ENCODE peak calls at places on chromosomes 11 and 22, in five cellular contexts. One of them, this sample, is unnamed.

GRCh38 chr11:117983163-117983475 is 3.1 kb upstream of the IL10RA start:
- DNase-seq in mesenchymal stem cell: no peak
- DNase-seq in H9: peak
- DNase-seq in neuronal stem cell: no peak
- DNase-seq in trophoblast cell: no peak
- DNase-seq in this sample: no peak

GRCh38 chr11:118135051-118135795 is 17.4 kb downstream of the SCN4B start:
- DNase-seq in mesenchymal stem cell: no peak
- DNase-seq in H9: no peak
- DNase-seq in neuronal stem cell: no peak
- DNase-seq in trophoblast cell: no peak
- DNase-seq in this sample: no peak

GRCh38 chr11:70885721-70886305 is 366.6 kb downstream of the SHANK2 start:
- DNase-seq in mesenchymal stem cell: peak
- DNase-seq in H9: no peak
- DNase-seq in neuronal stem cell: no peak
- DNase-seq in trophoblast cell: no peak
- DNase-seq in this sample: no peak

GRCh38 chr22:33639588-33640254 is 280.6 kb downstream of the LARGE1 start:
- DNase-seq in mesenchymal stem cell: no peak
- DNase-seq in H9: no peak
- DNase-seq in neuronal stem cell: no peak
- DNase-seq in trophoblast cell: no peak
- DNase-seq in this sample: no peak

GRCh38 chr11:94769897-94770296 is 1.7 kb downstream of the AMOTL1 start:
- DNase-seq in mesenchymal stem cell: no peak
- DNase-seq in H9: no peak
- DNase-seq in neuronal stem cell: no peak
- DNase-seq in trophoblast cell: no peak
- DNase-seq in this sample: no peak

GRCh38 chr11:109729761-109730160 is 307.8 kb downstream of the C11orf87 start:
- DNase-seq in mesenchymal stem cell: no peak
- DNase-seq in H9: no peak
- DNase-seq in neuronal stem cell: no peak
- DNase-seq in trophoblast cell: no peak
- DNase-seq in this sample: no peak

GRCh38 chr11:36214484-36214883 is 74.7 kb downstream of the COMMD9 start:
- DNase-seq in mesenchymal stem cell: no peak
- DNase-seq in H9: no peak
- DNase-seq in neuronal stem cell: no peak
- DNase-seq in trophoblast cell: peak
- DNase-seq in this sample: no peak

GRCh38 chr11:13826505-13827278 is 135.8 kb upstream of the SPON1 start:
- DNase-seq in mesenchymal stem cell: no peak
- DNase-seq in H9: no peak
- DNase-seq in neuronal stem cell: no peak
- DNase-seq in trophoblast cell: no peak
- DNase-seq in this sample: no peak

GRCh38 chr11:120857508-120857907 is 166.4 kb upstream of the TBCEL start:
- DNase-seq in mesenchymal stem cell: no peak
- DNase-seq in H9: no peak
- DNase-seq in neuronal stem cell: no peak
- DNase-seq in trophoblast cell: no peak
- DNase-seq in this sample: no peak

GRCh38 chr11:926341-926916 is 759 bp downstream of the AP2A2 start:
- DNase-seq in mesenchymal stem cell: peak
- DNase-seq in H9: no peak
- DNase-seq in neuronal stem cell: no peak
- DNase-seq in trophoblast cell: peak
- DNase-seq in this sample: no peak

GRCh38 chr11:119023741-119024140 is 5.2 kb downstream of the TRAPPC4 start:
- DNase-seq in mesenchymal stem cell: peak
- DNase-seq in H9: no peak
- DNase-seq in neuronal stem cell: no peak
- DNase-seq in trophoblast cell: no peak
- DNase-seq in this sample: no peak

GRCh38 chr22:39502109-39502788 is at the start of gene MIEF1:
- DNase-seq in mesenchymal stem cell: peak
- DNase-seq in H9: peak
- DNase-seq in neuronal stem cell: peak
- DNase-seq in trophoblast cell: peak
- DNase-seq in this sample: peak

GRCh38 chr11:104443387-104443786 is 279.4 kb upstream of the PDGFD start:
- DNase-seq in mesenchymal stem cell: no peak
- DNase-seq in H9: no peak
- DNase-seq in neuronal stem cell: no peak
- DNase-seq in trophoblast cell: no peak
- DNase-seq in this sample: no peak

GRCh38 chr22:28869736-28870135 is 13.6 kb upstream of the ZNRF3 start:
- DNase-seq in mesenchymal stem cell: no peak
- DNase-seq in H9: no peak
- DNase-seq in neuronal stem cell: no peak
- DNase-seq in trophoblast cell: no peak
- DNase-seq in this sample: no peak

GRCh38 chr22:35477911-35478582 is 62.6 kb upstream of the RASD2 start:
- DNase-seq in mesenchymal stem cell: peak
- DNase-seq in H9: peak
- DNase-seq in neuronal stem cell: no peak
- DNase-seq in trophoblast cell: peak
- DNase-seq in this sample: no peak

GRCh38 chr22:48658246-48658645 is 1169.4 kb downstream of the BRD1 start:
- DNase-seq in mesenchymal stem cell: no peak
- DNase-seq in H9: no peak
- DNase-seq in neuronal stem cell: no peak
- DNase-seq in trophoblast cell: no peak
- DNase-seq in this sample: no peak

GRCh38 chr11:61555051-61555969 is 25.6 kb downstream of the SYT7 start:
- DNase-seq in mesenchymal stem cell: peak
- DNase-seq in H9: peak
- DNase-seq in neuronal stem cell: peak
- DNase-seq in trophoblast cell: peak
- DNase-seq in this sample: peak

GRCh38 chr11:66495401-66495844 is 15.0 kb upstream of the BBS1 start:
- DNase-seq in mesenchymal stem cell: no peak
- DNase-seq in H9: peak
- DNase-seq in neuronal stem cell: no peak
- DNase-seq in trophoblast cell: peak
- DNase-seq in this sample: no peak

GRCh38 chr11:28243057-28243456 is 134.9 kb downstream of the METTL15 start:
- DNase-seq in mesenchymal stem cell: no peak
- DNase-seq in H9: no peak
- DNase-seq in neuronal stem cell: no peak
- DNase-seq in trophoblast cell: no peak
- DNase-seq in this sample: no peak

GRCh38 chr11:25453471-25453870 is 878.5 kb upstream of the ANO3 start:
- DNase-seq in mesenchymal stem cell: no peak
- DNase-seq in H9: no peak
- DNase-seq in neuronal stem cell: no peak
- DNase-seq in trophoblast cell: no peak
- DNase-seq in this sample: no peak

GRCh38 chr11:68579455-68579854 is 104.9 kb upstream of the GAL start:
- DNase-seq in mesenchymal stem cell: no peak
- DNase-seq in H9: no peak
- DNase-seq in neuronal stem cell: no peak
- DNase-seq in trophoblast cell: no peak
- DNase-seq in this sample: no peak

GRCh38 chr11:68569357-68569756 is 108.8 kb downstream of the PPP6R3 start:
- DNase-seq in mesenchymal stem cell: no peak
- DNase-seq in H9: no peak
- DNase-seq in neuronal stem cell: no peak
- DNase-seq in trophoblast cell: no peak
- DNase-seq in this sample: no peak

GRCh38 chr11:68574308-68574707 is 110.0 kb upstream of the GAL start:
- DNase-seq in mesenchymal stem cell: no peak
- DNase-seq in H9: no peak
- DNase-seq in neuronal stem cell: no peak
- DNase-seq in trophoblast cell: peak
- DNase-seq in this sample: no peak

DNA sequence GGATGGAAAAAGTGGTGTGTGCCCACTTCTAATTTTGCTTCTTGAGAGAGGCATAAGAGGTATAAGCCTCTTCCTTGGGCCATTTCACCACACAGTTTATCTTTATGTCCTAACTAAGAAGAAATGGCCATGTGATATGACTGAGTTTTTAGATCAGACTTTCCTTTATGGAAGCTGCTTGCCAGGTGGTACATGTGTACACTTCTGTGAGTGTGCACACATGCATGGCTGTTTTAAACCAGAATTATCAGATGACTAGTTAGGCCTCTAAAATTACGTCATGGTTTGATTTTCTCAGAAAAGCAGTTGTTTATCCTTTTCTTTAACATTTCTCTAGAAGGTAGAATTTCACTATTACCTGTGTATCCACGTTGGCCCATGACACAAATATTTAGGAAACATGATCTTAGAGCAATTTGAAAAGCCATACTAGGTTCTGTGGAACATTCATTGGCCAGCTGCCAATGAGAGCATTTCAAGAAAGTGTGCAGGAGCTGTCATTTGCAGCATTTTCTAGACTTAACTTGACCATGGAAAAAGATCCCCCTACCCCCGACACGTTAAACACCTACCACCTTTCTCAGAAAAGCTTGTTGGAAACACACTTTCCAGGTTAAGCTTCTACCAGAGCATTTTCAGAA is 109.2 kb upstream of the GAL start:
- DNase-seq in mesenchymal stem cell: peak
- DNase-seq in H9: no peak
- DNase-seq in neuronal stem cell: no peak
- DNase-seq in trophoblast cell: no peak
- DNase-seq in this sample: no peak
- H2BK12ac ChIP-seq in mesenchymal stem cell: no peak
- H2BK12ac ChIP-seq in H9: no peak
- H2BK12ac ChIP-seq in neuronal stem cell: no peak
- H2BK12ac ChIP-seq in trophoblast cell: no peak
- H2BK12ac ChIP-seq in this sample: no peak

GRCh38 chr11:19988598-19988997 is 171.7 kb downstream of the DBX1 start:
- DNase-seq in mesenchymal stem cell: peak
- DNase-seq in H9: peak
- DNase-seq in neuronal stem cell: no peak
- DNase-seq in trophoblast cell: peak
- DNase-seq in this sample: peak
- H2AK5ac ChIP-seq in mesenchymal stem cell: no peak
- H2AK5ac ChIP-seq in H9: no peak
- H2AK5ac ChIP-seq in neuronal stem cell: no peak
- H2AK5ac ChIP-seq in trophoblast cell: no peak
- H2AK5ac ChIP-seq in this sample: no peak

DNA sequence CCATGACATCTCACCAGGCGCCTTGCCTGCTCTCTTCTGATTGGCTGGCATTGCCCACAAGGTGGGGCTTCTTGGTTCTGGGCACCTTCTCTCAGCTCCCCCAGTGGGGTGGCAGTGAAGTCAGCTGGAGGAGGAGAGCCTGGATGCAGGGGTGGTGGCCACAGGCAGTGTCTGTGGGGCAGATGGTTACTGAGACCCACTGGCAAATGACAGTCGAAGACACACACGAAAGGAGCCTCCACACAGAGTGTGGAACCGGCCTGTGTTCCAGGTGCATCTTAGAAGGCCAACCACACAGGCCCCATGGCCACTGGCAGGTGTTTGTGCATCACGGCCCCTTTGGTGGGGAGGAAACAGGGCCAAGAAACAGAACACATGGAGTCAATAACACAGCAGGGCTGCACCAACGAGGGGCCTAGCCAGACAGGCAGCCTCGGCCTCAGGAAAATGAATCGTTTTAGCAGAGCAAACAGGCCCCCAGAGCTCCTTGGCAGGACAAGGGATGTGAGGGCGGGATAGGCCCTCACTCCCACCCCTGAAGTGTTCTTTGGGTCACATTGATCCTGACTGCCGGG is 683.4 kb downstream of the TBC1D22A start:
- DNase-seq in mesenchymal stem cell: no peak
- DNase-seq in H9: no peak
- DNase-seq in neuronal stem cell: no peak
- DNase-seq in trophoblast cell: no peak
- DNase-seq in this sample: no peak
- H2BK12ac ChIP-seq in mesenchymal stem cell: no peak
- H2BK12ac ChIP-seq in H9: no peak
- H2BK12ac ChIP-seq in neuronal stem cell: no peak
- H2BK12ac ChIP-seq in trophoblast cell: no peak
- H2BK12ac ChIP-seq in this sample: no peak

GRCh38 chr22:41052661-41053490 is 39.5 kb upstream of the EP300 start:
- DNase-seq in mesenchymal stem cell: peak
- DNase-seq in H9: no peak
- DNase-seq in neuronal stem cell: no peak
- DNase-seq in trophoblast cell: peak
- DNase-seq in this sample: no peak

GRCh38 chr22:41050873-41051272 is 41.5 kb upstream of the EP300 start:
- DNase-seq in mesenchymal stem cell: peak
- DNase-seq in H9: no peak
- DNase-seq in neuronal stem cell: no peak
- DNase-seq in trophoblast cell: peak
- DNase-seq in this sample: no peak

GRCh38 chr22:41048791-41049717 is 43.3 kb upstream of the EP300 start:
- DNase-seq in mesenchymal stem cell: peak
- DNase-seq in H9: peak
- DNase-seq in neuronal stem cell: peak
- DNase-seq in trophoblast cell: peak
- DNase-seq in this sample: no peak

GRCh38 chr22:41043727-41044126 is 48.7 kb upstream of the EP300 start:
- DNase-seq in mesenchymal stem cell: no peak
- DNase-seq in H9: no peak
- DNase-seq in neuronal stem cell: no peak
- DNase-seq in trophoblast cell: no peak
- DNase-seq in this sample: no peak

GRCh38 chr22:41047741-41048140 is 44.7 kb upstream of the EP300 start:
- DNase-seq in mesenchymal stem cell: peak
- DNase-seq in H9: no peak
- DNase-seq in neuronal stem cell: no peak
- DNase-seq in trophoblast cell: peak
- DNase-seq in this sample: no peak
- H2AK5ac ChIP-seq in mesenchymal stem cell: no peak
- H2AK5ac ChIP-seq in H9: no peak
- H2AK5ac ChIP-seq in neuronal stem cell: no peak
- H2AK5ac ChIP-seq in trophoblast cell: peak
- H2AK5ac ChIP-seq in this sample: no peak

DNA sequence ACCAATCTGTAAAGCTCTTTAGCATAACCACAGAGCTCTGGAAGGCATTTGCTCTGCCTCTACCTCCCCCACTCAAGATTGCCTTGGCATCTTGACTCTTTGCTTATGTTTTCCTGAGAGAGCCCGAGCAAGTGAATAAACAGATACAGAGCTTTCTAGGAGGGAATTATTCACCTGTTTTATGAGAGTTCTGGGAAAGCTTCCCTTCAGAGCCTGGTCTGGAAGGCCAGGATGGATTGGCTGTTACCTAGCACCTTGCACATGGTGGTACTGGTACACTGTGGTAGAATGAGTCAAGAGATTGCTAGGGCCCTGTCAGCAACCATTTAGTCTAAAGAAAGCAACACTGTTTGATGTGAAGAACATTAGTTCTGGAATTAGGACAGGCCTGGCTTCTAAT is 52.3 kb downstream of the CABIN1 start:
- DNase-seq in mesenchymal stem cell: no peak
- DNase-seq in H9: no peak
- DNase-seq in neuronal stem cell: no peak
- DNase-seq in trophoblast cell: no peak
- DNase-seq in this sample: no peak
- H2BK12ac ChIP-seq in mesenchymal stem cell: no peak
- H2BK12ac ChIP-seq in H9: no peak
- H2BK12ac ChIP-seq in neuronal stem cell: no peak
- H2BK12ac ChIP-seq in trophoblast cell: no peak
- H2BK12ac ChIP-seq in this sample: no peak